ENCODE peak calls at places on chromosome 11, in eight cellular contexts. C is T-helper 2 cell; J is cardiac muscle cell; U is sciatic nerve; Q is H1; E is activated T-cell treated with anti-CD3 and anti-CD28 coated beads, Interleukin-2, amount 50 U/mL, for 72 hours; S is NCI-H2081 treated with DMSO at 0.1 percent for 48 hours; O is NCI-H1105 treated with DMSO at 0.1 percent for 48 hours. R is an unnamed sample.

GRCh38 chr11:119755351-119756071 is 26.5 kb upstream of the NECTIN1 start:
- DNase-seq in C (no peak), J (no peak), U (no peak), Q (no peak), E (no peak), S (no peak), O (no peak), R (no peak)

GRCh38 chr11:12871788-12872321 is 137.3 kb upstream of the RASSF10 start:
- DNase-seq in C (no peak), J (peak; percentile 23), U (no peak), Q (no peak), E (no peak), S (no peak), O (no peak), R (no peak)

GRCh38 chr11:120197254-120197891 is 13.5 kb upstream of the OAF start:
- DNase-seq in C (no peak), J (no peak), U (no peak), Q (no peak), E (no peak), S (no peak), O (no peak), R (no peak)

GRCh38 chr11:60130496-60130895 is 42.0 kb downstream of the MS4A2 start:
- DNase-seq in C (no peak), J (peak; percentile 3), U (no peak), Q (no peak), E (peak; percentile 10), S (no peak), O (peak; percentile 58), R (no peak)

GRCh38 chr11:12087075-12087775 is 23.2 kb upstream of the MICAL2 start:
- DNase-seq in C (peak; percentile 73), J (peak; percentile 51), U (no peak), Q (no peak), E (peak; percentile 44), S (no peak), O (no peak), R (peak; percentile 2)

GRCh38 chr11:11463397-11463796 is 110.3 kb upstream of the CSNK2A3 start:
- DNase-seq in C (no peak), J (no peak), U (no peak), Q (no peak), E (no peak), S (no peak), O (peak; percentile 13), R (no peak)

GRCh38 chr11:128323381-128323780 is 264.0 kb downstream of the ETS1 start:
- DNase-seq in C (no peak), J (peak; percentile 53), U (no peak), Q (no peak), E (no peak), S (no peak), O (no peak), R (no peak)

GRCh38 chr11:32082346-32082986 is 8.4 kb upstream of the RCN1 start:
- DNase-seq in C (no peak), J (no peak), U (no peak), Q (no peak), E (no peak), S (no peak), O (no peak), R (no peak)

GRCh38 chr11:128407962-128408361 is 179.4 kb downstream of the ETS1 start:
- DNase-seq in C (no peak), J (peak; percentile 78), U (no peak), Q (no peak), E (no peak), S (no peak), O (no peak), R (no peak)

GRCh38 chr11:61922539-61922938 is 5.2 kb upstream of the RAB3IL1 start:
- DNase-seq in C (no peak), J (peak; percentile 94), U (peak; percentile 92), Q (peak; percentile 33), E (no peak), S (no peak), O (no peak), R (no peak)

GRCh38 chr11:30917859-30918478 is 331.8 kb upstream of the MPPED2 start:
- DNase-seq in C (no peak), J (peak; percentile 69), U (no peak), Q (no peak), E (no peak), S (peak; percentile 43), O (peak; percentile 64), R (no peak)

GRCh38 chr11:122095950-122096942 is 19.8 kb downstream of the BLID start:
- DNase-seq in C (no peak), J (peak; percentile 65), U (no peak), Q (no peak), E (no peak), S (no peak), O (peak; percentile 78), R (no peak)

GRCh38 chr11:3056296-3057068 is 741 bp downstream of the CARS1 start:
- DNase-seq in C (peak; percentile 16), J (no peak), U (no peak), Q (no peak), E (peak; percentile 41), S (no peak), O (peak; percentile 39), R (no peak)

GRCh38 chr11:67266424-67267187 is at the start of gene GRK2:
- DNase-seq in C (no peak), J (peak; percentile 60), U (peak; percentile 65), Q (no peak), E (peak; percentile 67), S (no peak), O (peak; percentile 56), R (no peak)

GRCh38 chr11:46701078-46701654 is 335 bp downstream of the ZNF408 start:
- DNase-seq in C (no peak), J (no peak), U (no peak), Q (no peak), E (no peak), S (no peak), O (no peak), R (no peak)

GRCh38 chr11:75627879-75628668 is 40.8 kb downstream of the MAP6 start:
- DNase-seq in C (no peak), J (peak; percentile 42), U (no peak), Q (no peak), E (no peak), S (no peak), O (no peak), R (no peak)

GRCh38 chr11:69157156-69157821 is 1.6 kb downstream of the SMIM38 start:
- DNase-seq in C (no peak), J (peak; percentile 78), U (peak; percentile 89), Q (no peak), E (no peak), S (no peak), O (peak; percentile 37), R (no peak)

GRCh38 chr11:130523609-130524008 is 75.2 kb downstream of the ADAMTS15 start:
- DNase-seq in C (no peak), J (peak; percentile 68), U (no peak), Q (no peak), E (no peak), S (no peak), O (no peak), R (no peak)

GRCh38 chr11:11309906-11310305 is 43.1 kb downstream of the CSNK2A3 start:
- DNase-seq in C (no peak), J (no peak), U (no peak), Q (no peak), E (no peak), S (no peak), O (no peak), R (no peak)

GRCh38 chr11:83971063-83971462 is 684.9 kb upstream of the CCDC90B start:
- DNase-seq in C (no peak), J (peak; percentile 1), U (no peak), Q (no peak), E (no peak), S (no peak), O (no peak), R (no peak)

GRCh38 chr11:37811349-37811748 is 1213.3 kb upstream of the RAG2 start:
- DNase-seq in C (no peak), J (no peak), U (no peak), Q (no peak), E (no peak), S (no peak), O (no peak), R (no peak)

GRCh38 chr11:71998649-71999310 is at the start of gene IL18BP:
- DNase-seq in C (peak; percentile 15), J (no peak), U (no peak), Q (no peak), E (no peak), S (no peak), O (no peak), R (no peak)

GRCh38 chr11:85951049-85951405 is 95.8 kb downstream of the CCDC83 start:
- DNase-seq in C (no peak), J (no peak), U (no peak), Q (no peak), E (no peak), S (no peak), O (no peak), R (no peak)

GRCh38 chr11:109641549-109641948 is 219.6 kb downstream of the C11orf87 start:
- DNase-seq in C (no peak), J (peak; percentile 62), U (no peak), Q (no peak), E (no peak), S (no peak), O (no peak), R (no peak)

GRCh38 chr11:11659567-11660341 is 37.9 kb upstream of the GALNT18 start:
- DNase-seq in C (no peak), J (no peak), U (no peak), Q (no peak), E (no peak), S (no peak), O (no peak), R (peak; percentile 35)

GRCh38 chr11:95067042-95067827 is 516 bp downstream of the SRSF8 start:
- DNase-seq in C (peak; percentile 72), J (peak; percentile 84), U (peak; percentile 91), Q (peak; percentile 83), E (peak; percentile 81), S (peak; percentile 12), O (peak; percentile 68), R (peak; percentile 47)

GRCh38 chr11:127670372-127670771 is 669.8 kb upstream of the KIRREL3 start:
- DNase-seq in C (no peak), J (no peak), U (no peak), Q (no peak), E (no peak), S (no peak), O (no peak), R (no peak)

R was measured in DMS 273 treated with DMSO at 0.1 percent for 48 hours.